ENCODE peak calls at places on chromosome X, in eight cellular contexts. E is activated CD4-positive, alpha-beta T cell treated with anti-CD3 and anti-CD28 coated beads, Interleukin-2, amount 10 ng/mL, durations not matched to agents 7 days and 5 days; T is pancreas; R is tibial artery; V is neural crest cell; N is kidney; W is renal cortical epithelial cell; C is kidney epithelial cell. U is an unnamed sample.

GRCh38 chrX:12949927-12950656 is 24.8 kb upstream of the TMSB4X start:
- DNase-seq in E (peak; percentile 88), T (peak; percentile 62), R (peak; percentile 84), V (no peak), N (peak; percentile 88), W (peak; percentile 82), C (no peak), U (peak; percentile 74)

GRCh38 chrX:150693782-150694574 is 782 bp downstream of the MTMR1 start:
- DNase-seq in E (peak; percentile 80), T (peak; percentile 66), R (peak; percentile 30), V (no peak), N (peak; percentile 92), W (peak; percentile 68), C (no peak), U (peak; percentile 84)

GRCh38 chrX:150291014-150291413 is 72.1 kb upstream of the MAMLD1 start:
- DNase-seq in E (no peak), T (no peak), R (no peak), V (no peak), N (no peak), W (no peak), C (no peak), U (peak; percentile 7)

GRCh38 chrX:78595901-78596502 is 63.1 kb downstream of the RTL3 start:
- DNase-seq in E (no peak), T (no peak), R (peak; percentile 17), V (peak; percentile 33), N (no peak), W (no peak), C (no peak), U (peak; percentile 6)

GRCh38 chrX:41301438-41301824 is 32.5 kb upstream of the DDX3X start:
- DNase-seq in E (no peak), T (no peak), R (no peak), V (no peak), N (no peak), W (no peak), C (no peak), U (peak; percentile 4)

GRCh38 chrX:32644476-32644875 is 566.9 kb downstream of the DMD start:
- DNase-seq in E (no peak), T (no peak), R (no peak), V (no peak), N (no peak), W (no peak), C (no peak), U (no peak)

GRCh38 chrX:18424482-18425198 is 768 bp upstream of the CDKL5 start:
- DNase-seq in E (peak; percentile 15), T (peak; percentile 22), R (no peak), V (peak; percentile 4), N (no peak), W (no peak), C (no peak), U (peak; percentile 48)

GRCh38 chrX:29295987-29296680 is 708.9 kb downstream of the IL1RAPL1 start:
- DNase-seq in E (no peak), T (no peak), R (no peak), V (no peak), N (no peak), W (no peak), C (no peak), U (no peak)

GRCh38 chrX:19544693-19545305 is 29.5 kb upstream of the MAP3K15 start:
- DNase-seq in E (peak; percentile 42), T (peak; percentile 47), R (peak; percentile 22), V (peak; percentile 37), N (no peak), W (peak; percentile 51), C (no peak), U (peak; percentile 39)

GRCh38 chrX:38358274-38358673 is 5.9 kb downstream of the OTC start:
- DNase-seq in E (no peak), T (no peak), R (no peak), V (no peak), N (no peak), W (no peak), C (no peak), U (no peak)

GRCh38 chrX:11239230-11239629 is 54.0 kb upstream of the AMELX start:
- DNase-seq in E (no peak), T (peak; percentile 14), R (no peak), V (no peak), N (no peak), W (peak; percentile 79), C (peak; percentile 37), U (peak; percentile 53)

GRCh38 chrX:136200466-136200865 is 50.7 kb downstream of the MAP7D3 start:
- DNase-seq in E (peak; percentile 37), T (no peak), R (no peak), V (no peak), N (no peak), W (no peak), C (no peak), U (peak; percentile 59)

GRCh38 chrX:152907084-152907651 is 9.3 kb downstream of the ZNF185 start:
- DNase-seq in E (no peak), T (no peak), R (no peak), V (peak; percentile 32), N (no peak), W (no peak), C (peak; percentile 45), U (peak; percentile 80)

GRCh38 chrX:38163193-38163592 is 57.5 kb downstream of the SRPX start:
- DNase-seq in E (no peak), T (no peak), R (no peak), V (no peak), N (no peak), W (no peak), C (no peak), U (no peak)

GRCh38 chrX:107686792-107687191 is 58.5 kb downstream of the PRPS1 start:
- DNase-seq in E (no peak), T (no peak), R (no peak), V (no peak), N (no peak), W (peak; percentile 92), C (no peak), U (peak; percentile 6)

GRCh38 chrX:23901805-23902204 is 5.9 kb downstream of the APOO start:
- DNase-seq in E (peak; percentile 53), T (peak; percentile 43), R (peak; percentile 48), V (peak; percentile 34), N (no peak), W (peak; percentile 81), C (peak; percentile 42), U (peak; percentile 72)